ENCODE peak calls at places on chromosomes 12 and 14, in six cellular contexts. One of them, this sample, is unnamed.

GRCh38 chr12:96239711-96240234 is 45.6 kb downstream of the ELK3 start:
- DNase-seq in Caki2: no peak
- DNase-seq in progenitor cell of endocrine pancreas: no peak
- DNase-seq in pons: no peak
- DNase-seq in fibroblast of the aortic adventitia: no peak
- DNase-seq in ELR: no peak
- DNase-seq in this sample: no peak

GRCh38 chr12:27984275-27984674 is 11.7 kb upstream of the PTHLH start:
- DNase-seq in Caki2: no peak
- DNase-seq in progenitor cell of endocrine pancreas: no peak
- DNase-seq in pons: no peak
- DNase-seq in fibroblast of the aortic adventitia: peak; percentile 81
- DNase-seq in ELR: peak; percentile 85
- DNase-seq in this sample: no peak

GRCh38 chr12:65074932-65075331 is 46.2 kb downstream of the WIF1 start:
- DNase-seq in Caki2: no peak
- DNase-seq in progenitor cell of endocrine pancreas: no peak
- DNase-seq in pons: no peak
- DNase-seq in fibroblast of the aortic adventitia: no peak
- DNase-seq in ELR: no peak
- DNase-seq in this sample: no peak

GRCh38 chr12:55862286-55862685 is 19.6 kb upstream of the MMP19 start:
- DNase-seq in Caki2: no peak
- DNase-seq in progenitor cell of endocrine pancreas: no peak
- DNase-seq in pons: no peak
- DNase-seq in fibroblast of the aortic adventitia: peak; percentile 60
- DNase-seq in ELR: no peak
- DNase-seq in this sample: no peak

GRCh38 chr12:21941522-21942376 is 523 bp upstream of the ABCC9 start:
- DNase-seq in Caki2: no peak
- DNase-seq in progenitor cell of endocrine pancreas: peak; percentile 40
- DNase-seq in pons: peak; percentile 6
- DNase-seq in fibroblast of the aortic adventitia: peak; percentile 73
- DNase-seq in ELR: peak; percentile 56
- DNase-seq in this sample: no peak

GRCh38 chr12:51866324-51866723 is 17.8 kb upstream of the FIGNL2 start:
- DNase-seq in Caki2: no peak
- DNase-seq in progenitor cell of endocrine pancreas: no peak
- DNase-seq in pons: no peak
- DNase-seq in fibroblast of the aortic adventitia: no peak
- DNase-seq in ELR: no peak
- DNase-seq in this sample: no peak

GRCh38 chr12:54016478-54016964 is 7.7 kb downstream of the HOXC8 start:
- DNase-seq in Caki2: peak; percentile 70
- DNase-seq in progenitor cell of endocrine pancreas: no peak
- DNase-seq in pons: no peak
- DNase-seq in fibroblast of the aortic adventitia: peak; percentile 42
- DNase-seq in ELR: peak; percentile 92
- DNase-seq in this sample: peak; percentile 67

GRCh38 chr14:61562321-61563161 is 132.8 kb upstream of the HIF1A start:
- DNase-seq in Caki2: peak; percentile 91
- DNase-seq in progenitor cell of endocrine pancreas: no peak
- DNase-seq in pons: no peak
- DNase-seq in fibroblast of the aortic adventitia: peak; percentile 99
- DNase-seq in ELR: peak; percentile 100
- DNase-seq in this sample: no peak

GRCh38 chr12:64810831-64811230 is 13.6 kb upstream of the TBC1D30 start:
- DNase-seq in Caki2: no peak
- DNase-seq in progenitor cell of endocrine pancreas: no peak
- DNase-seq in pons: no peak
- DNase-seq in fibroblast of the aortic adventitia: no peak
- DNase-seq in ELR: no peak
- DNase-seq in this sample: no peak

GRCh38 chr12:1800646-1801284 is 19.6 kb upstream of the LRTM2 start:
- DNase-seq in Caki2: no peak
- DNase-seq in progenitor cell of endocrine pancreas: peak; percentile 22
- DNase-seq in pons: peak; percentile 68
- DNase-seq in fibroblast of the aortic adventitia: no peak
- DNase-seq in ELR: peak; percentile 40
- DNase-seq in this sample: no peak

GRCh38 chr14:56774503-56774902 is 35.8 kb downstream of the OTX2 start:
- DNase-seq in Caki2: no peak
- DNase-seq in progenitor cell of endocrine pancreas: no peak
- DNase-seq in pons: no peak
- DNase-seq in fibroblast of the aortic adventitia: no peak
- DNase-seq in ELR: no peak
- DNase-seq in this sample: no peak

This sample was measured in NCI-H446.